ENCODE peak calls at places on chromosomes 7 and 10, in nine cellular contexts. A, Y, L, F, B, M, S, G and D are unnamed samples.

GRCh38 chr7:150367187-150367510 is 1.5 kb upstream of the REPIN1 start:
- DNase-seq in A (no peak), Y (no peak), L (peak), F (no peak), B (no peak), M (no peak), S (no peak), G (no peak), D (no peak)

GRCh38 chr10:1366277-1366676 is 310.1 kb downstream of the WDR37 start:
- DNase-seq in A (no peak), Y (no peak), L (no peak), F (no peak), B (no peak), M (peak), S (no peak), G (no peak), D (no peak)

GRCh38 chr10:22345301-22346086 is at the start of gene SPAG6:
- DNase-seq in A (no peak), Y (peak), L (no peak), F (no peak), B (peak), M (peak), S (no peak), G (peak), D (peak)

GRCh38 chr7:2621061-2621828 is 10.5 kb upstream of the TTYH3 start:
- DNase-seq in A (peak), Y (peak), L (no peak), F (no peak), B (peak), M (peak), S (no peak), G (peak), D (peak)

GRCh38 chr10:3217301-3217700 is 44.7 kb upstream of the PITRM1 start:
- DNase-seq in A (no peak), Y (no peak), L (no peak), F (no peak), B (no peak), M (no peak), S (no peak), G (peak), D (no peak)

GRCh38 chr10:91340613-91341362 is 69.4 kb upstream of the HECTD2 start:
- DNase-seq in A (peak), Y (no peak), L (no peak), F (no peak), B (peak), M (no peak), S (no peak), G (peak), D (peak)

GRCh38 chr10:119090026-119090808 is 9.6 kb upstream of the EIF3A start:
- DNase-seq in A (no peak), Y (no peak), L (no peak), F (no peak), B (no peak), M (peak), S (peak), G (no peak), D (no peak)

GRCh38 chr10:126468467-126468866 is 80.2 kb upstream of the ADAM12 start:
- DNase-seq in A (no peak), Y (no peak), L (no peak), F (no peak), B (no peak), M (no peak), S (no peak), G (no peak), D (no peak)

GRCh38 chr7:23373151-23374004 is 74.2 kb downstream of the MALSU1 start:
- DNase-seq in A (peak), Y (no peak), L (peak), F (no peak), B (no peak), M (no peak), S (no peak), G (peak), D (no peak)

GRCh38 chr10:112958275-112958995 is 8.4 kb downstream of the TCF7L2 start:
- DNase-seq in A (no peak), Y (no peak), L (no peak), F (no peak), B (no peak), M (no peak), S (no peak), G (peak), D (no peak)
- H3K4me3 ChIP-seq in A (no peak), Y (no peak), L (no peak), F (no peak), B (no peak), M (no peak), S (no peak), G (no peak), D (no peak)

GRCh38 chr7:37511852-37512377 is 63.3 kb upstream of the ELMO1 start:
- DNase-seq in A (no peak), Y (no peak), L (no peak), F (no peak), B (no peak), M (no peak), S (no peak), G (no peak), D (no peak)
- H3K27ac ChIP-seq in A (no peak), Y (no peak), L (no peak), F (no peak), B (no peak), M (no peak), S (no peak), G (no peak), D (no peak)

GRCh38 chr10:72080042-72081035 is 8.0 kb downstream of the SPOCK2 start:
- DNase-seq in A (no peak), Y (no peak), L (no peak), F (no peak), B (no peak), M (no peak), S (no peak), G (no peak), D (no peak)

GRCh38 chr10:72083234-72084093 is 4.9 kb downstream of the SPOCK2 start:
- DNase-seq in A (no peak), Y (no peak), L (no peak), F (no peak), B (no peak), M (no peak), S (no peak), G (no peak), D (no peak)

GRCh38 chr10:72081210-72081609 is 7.1 kb downstream of the SPOCK2 start:
- DNase-seq in A (no peak), Y (no peak), L (no peak), F (no peak), B (no peak), M (no peak), S (no peak), G (no peak), D (peak)

GRCh38 chr10:72084094-72084459 is 4.3 kb downstream of the SPOCK2 start:
- DNase-seq in A (no peak), Y (no peak), L (no peak), F (no peak), B (peak), M (no peak), S (no peak), G (no peak), D (peak)

DNA sequence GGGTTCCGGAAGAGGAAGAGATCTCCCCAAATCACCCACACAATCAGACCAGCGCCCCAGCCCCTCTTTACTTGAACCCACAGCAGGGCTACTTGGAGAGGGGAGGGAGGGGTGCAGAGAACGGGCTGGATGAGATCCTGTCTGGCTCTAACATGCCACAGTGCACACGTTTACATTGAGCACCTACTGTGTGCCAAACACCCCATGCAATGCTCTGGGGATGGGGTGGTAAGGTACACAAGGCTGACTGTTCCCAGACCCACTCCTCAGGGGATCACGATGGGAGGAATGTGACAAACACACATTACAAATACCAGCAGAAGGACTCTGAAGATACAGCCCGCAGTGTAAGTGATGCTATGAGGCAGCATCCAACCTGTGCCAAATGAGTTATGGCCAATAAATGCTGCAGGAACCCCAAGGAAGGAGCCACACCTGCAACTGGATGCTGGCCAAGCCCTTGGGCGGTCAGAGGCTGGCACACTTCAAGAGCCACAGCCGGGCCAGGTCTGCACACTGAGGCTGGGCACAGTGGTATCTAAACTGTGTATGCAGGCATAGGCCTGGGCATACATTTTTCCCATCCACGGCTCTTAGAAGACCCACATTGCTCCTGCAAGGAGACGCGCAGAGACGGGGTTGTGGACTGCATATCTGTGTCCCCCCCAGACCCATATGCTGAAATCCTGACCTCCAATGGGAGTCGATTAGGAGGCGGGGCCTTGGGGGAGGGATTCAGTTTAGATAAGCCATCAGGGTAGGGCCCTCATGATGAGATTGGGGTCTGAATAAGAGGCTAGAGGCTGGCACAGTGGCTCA is 6.4 kb downstream of the SPOCK2 start:
- DNase-seq in A (no peak), Y (no peak), L (no peak), F (no peak), B (no peak), M (peak), S (no peak), G (no peak), D (no peak)
- H3K4me3 ChIP-seq in A (no peak), Y (no peak), L (no peak), F (no peak), B (no peak), M (no peak), S (peak), G (no peak), D (no peak)

GRCh38 chr10:58743466-58744115 is 230.9 kb downstream of the BICC1 start:
- DNase-seq in A (no peak), Y (no peak), L (no peak), F (no peak), B (no peak), M (no peak), S (no peak), G (peak), D (no peak)
- H3K27ac ChIP-seq in A (no peak), Y (no peak), L (no peak), F (no peak), B (no peak), M (no peak), S (no peak), G (no peak), D (no peak)

GRCh38 chr7:85471312-85471711 is 284.5 kb upstream of the SEMA3D start:
- DNase-seq in A (no peak), Y (no peak), L (no peak), F (no peak), B (no peak), M (no peak), S (no peak), G (no peak), D (no peak)

GRCh38 chr7:85475071-85475470 is 288.2 kb upstream of the SEMA3D start:
- DNase-seq in A (no peak), Y (no peak), L (no peak), F (no peak), B (no peak), M (no peak), S (no peak), G (no peak), D (no peak)

GRCh38 chr7:85471740-85472139 is 284.9 kb upstream of the SEMA3D start:
- DNase-seq in A (peak), Y (no peak), L (no peak), F (no peak), B (no peak), M (no peak), S (no peak), G (peak), D (no peak)

GRCh38 chr7:85474234-85474633 is 287.4 kb upstream of the SEMA3D start:
- DNase-seq in A (no peak), Y (no peak), L (no peak), F (no peak), B (no peak), M (no peak), S (no peak), G (no peak), D (no peak)

GRCh38 chr7:85475476-85475875 is 288.6 kb upstream of the SEMA3D start:
- DNase-seq in A (no peak), Y (no peak), L (no peak), F (no peak), B (no peak), M (no peak), S (no peak), G (no peak), D (no peak)
- H3K4me3 ChIP-seq in A (no peak), Y (no peak), L (no peak), F (no peak), B (no peak), M (no peak), S (no peak), G (no peak), D (no peak)

GRCh38 chr10:13633689-13634088 is 46.9 kb downstream of the PRPF18 start:
- DNase-seq in A (no peak), Y (no peak), L (no peak), F (peak), B (peak), M (peak), S (no peak), G (peak), D (peak)
- H3K27ac ChIP-seq in A (no peak), Y (no peak), L (no peak), F (peak), B (peak), M (no peak), S (no peak), G (no peak), D (peak)